ENCODE peak calls at places on chromosome X, in seven cellular contexts. O is H9, X is IMR-90, J is mesendoderm, U is H1, I is mesenchymal stem cell, K is trophoblast cell. C is an unnamed sample.
A peak's percentile ranks its signal among the peaks of the same experiment; 100 is the strongest.

GRCh38 chrX:40120838-40121580 is 23.3 kb upstream of the BCOR start:
- DNase-seq in O (no peak), U (no peak), J (no peak), I (no peak), X (no peak), K (no peak), C (no peak)

GRCh38 chrX:104141087-104141760 is 15.6 kb downstream of the SLC25A53 start:
- DNase-seq in U (no peak), X (no peak), K (no peak), I (no peak), J (no peak), O (no peak), C (no peak)

GRCh38 chrX:15530318-15530717 is 29.7 kb downstream of the BMX start:
- DNase-seq in K (no peak), I (no peak), X (no peak), O (no peak), U (no peak), J (peak; percentile 15), C (no peak)

GRCh38 chrX:47232197-47232802 is 509 bp upstream of the USP11 start:
- DNase-seq in O (no peak), K (peak; percentile 53), U (no peak), X (no peak), I (no peak), J (no peak), C (no peak)

GRCh38 chrX:119040432-119040831 is 32.4 kb upstream of the CT47C1 start:
- DNase-seq in I (no peak), O (no peak), U (no peak), X (no peak), J (peak; percentile 31), K (no peak), C (no peak)

GRCh38 chrX:136639506-136640176 is 8.3 kb upstream of the CD40LG start:
- DNase-seq in J (no peak), I (no peak), K (no peak), O (no peak), U (no peak), X (no peak), C (no peak)

GRCh38 chrX:56800801-56801200 is 71.8 kb downstream of the NBDY start:
- DNase-seq in U (no peak), J (peak; percentile 89), X (no peak), I (no peak), K (no peak), O (peak; percentile 53), C (no peak)

GRCh38 chrX:2647627-2648026 is 43.5 kb upstream of the CD99 start:
- DNase-seq in J (no peak), O (no peak), K (no peak), I (no peak), U (no peak), X (no peak), C (no peak)

GRCh38 chrX:13177921-13178320 is 133.5 kb upstream of the FAM9C start:
- DNase-seq in K (no peak), U (no peak), X (no peak), O (no peak), J (no peak), I (no peak), C (no peak)

GRCh38 chrX:79336869-79337815 is 30.0 kb downstream of the ITM2A start:
- DNase-seq in U (no peak), I (no peak), J (peak; percentile 0), K (no peak), O (no peak), X (no peak), C (no peak)

GRCh38 chrX:21056636-21057035 is 317.6 kb upstream of the CNKSR2 start:
- DNase-seq in I (no peak), U (no peak), J (no peak), K (no peak), O (no peak), X (no peak), C (no peak)

GRCh38 chrX:78514852-78515251 is 144.3 kb downstream of the RTL3 start:
- DNase-seq in O (peak; percentile 76), K (no peak), J (peak; percentile 79), I (no peak), U (peak; percentile 52), X (no peak), C (peak; percentile 59)

GRCh38 chrX:44088755-44089154 is 115.6 kb upstream of the NDP start:
- DNase-seq in X (no peak), J (no peak), I (no peak), K (no peak), U (no peak), O (no peak), C (no peak)

GRCh38 chrX:134658002-134658401 is 269 bp downstream of the PLAC1 start:
- DNase-seq in O (no peak), K (peak; percentile 23), U (no peak), X (peak; percentile 13), J (no peak), I (no peak), C (no peak)

GRCh38 chrX:136608295-136608933 is 39.5 kb upstream of the CD40LG start:
- DNase-seq in I (no peak), U (peak; percentile 42), K (no peak), X (no peak), O (peak; percentile 30), J (peak; percentile 7), C (no peak)

GRCh38 chrX:106177982-106178321 is 9.8 kb downstream of the PWWP3B start:
- DNase-seq in K (no peak), J (no peak), I (no peak), O (no peak), X (no peak), U (no peak), C (no peak)

GRCh38 chrX:23953908-23954269 is 46.1 kb downstream of the CXorf58 start:
- DNase-seq in K (no peak), X (no peak), I (no peak), O (no peak), U (no peak), J (no peak), C (no peak)

GRCh38 chrX:15854712-15855561 is at the start of gene AP1S2:
- DNase-seq in O (peak; percentile 98), X (peak; percentile 92), U (peak; percentile 85), K (peak; percentile 88), J (peak; percentile 97), I (peak; percentile 92), C (peak; percentile 86)

DNA sequence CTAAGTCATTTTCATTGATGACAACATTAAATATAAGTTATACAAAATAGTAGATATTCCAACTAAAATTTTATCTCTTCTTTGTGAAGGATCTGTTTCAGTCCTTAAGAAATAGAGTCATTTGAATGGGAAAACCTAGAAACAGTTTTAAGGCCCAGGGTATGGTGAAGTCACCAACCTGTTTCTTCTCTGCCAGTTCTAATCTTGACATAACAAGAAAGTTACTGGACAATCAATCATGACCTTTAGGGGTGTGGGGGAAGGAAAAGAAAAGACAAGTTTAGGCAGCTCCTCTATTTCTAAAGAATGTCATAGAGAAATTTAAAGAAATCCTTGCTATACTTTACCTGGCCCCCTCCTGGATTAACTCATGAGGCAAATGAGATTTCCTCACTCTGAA is 426.0 kb downstream of the RPA4 start:
- DNase-seq in O (no peak), J (no peak), K (no peak), U (no peak), X (no peak), I (no peak), C (no peak)
- H3K4ac ChIP-seq in O (no peak overlapping the region), J (no peak overlapping the region), K (no peak overlapping the region), U (no peak overlapping the region), X (no peak overlapping the region), I (no peak overlapping the region), C (no peak overlapping the region)

GRCh38 chrX:66579219-66579618 is 59.7 kb downstream of the EDA2R start:
- DNase-seq in J (no peak), I (no peak), U (no peak), K (no peak), X (no peak), O (no peak), C (no peak)
- H2BK5ac ChIP-seq in J (no peak overlapping the region), I (no peak overlapping the region), U (no peak overlapping the region), K (no peak overlapping the region), X (no peak overlapping the region), O (no peak overlapping the region), C (no peak overlapping the region)

DNA sequence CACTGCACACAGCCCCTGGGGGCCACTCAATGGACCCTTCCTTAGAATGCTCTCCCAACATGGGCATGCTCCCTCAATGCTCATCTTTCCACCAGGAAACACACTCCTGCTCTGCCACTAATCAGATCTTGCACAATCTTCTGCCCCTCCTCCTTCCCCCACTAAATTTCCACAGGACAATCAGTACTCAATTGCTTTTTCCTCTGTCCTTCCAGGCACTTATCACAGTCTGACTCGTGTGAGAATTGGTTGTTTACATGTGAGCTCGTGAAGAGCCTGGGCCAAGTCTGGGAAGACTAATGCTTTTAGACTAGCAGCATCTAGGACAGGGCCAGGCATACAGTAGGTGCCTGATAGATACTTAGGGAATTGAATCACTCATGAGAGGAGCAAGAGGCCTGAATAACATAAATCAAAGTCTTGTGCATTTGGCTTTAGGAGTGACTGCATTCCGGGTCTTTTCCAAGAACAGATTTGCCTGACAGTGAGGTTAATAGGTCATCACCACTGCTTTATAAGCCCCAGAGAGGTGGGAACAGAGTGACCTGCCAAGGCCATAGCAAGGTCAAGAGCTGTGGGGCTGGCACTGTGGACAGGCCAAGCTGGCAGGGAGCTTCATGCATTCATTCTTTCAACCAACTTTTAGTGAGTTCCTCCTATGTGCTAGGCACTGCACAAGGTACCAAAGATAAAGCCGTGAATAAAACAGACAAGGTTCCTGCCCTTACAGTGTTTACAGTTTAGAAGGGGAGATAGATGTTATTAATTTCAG is 55.0 kb downstream of the PRPS1 start:
- DNase-seq in U (no peak), X (no peak), O (no peak), K (no peak), J (no peak), I (peak; percentile 90), C (no peak)
- H3K4ac ChIP-seq in U (no peak overlapping the region), X (no peak overlapping the region), O (no peak overlapping the region), K (no peak overlapping the region), J (no peak overlapping the region), I (no peak overlapping the region), C (no peak overlapping the region)

GRCh38 chrX:68826113-68826980 is 2.5 kb upstream of the EFNB1 start:
- DNase-seq in X (no peak), I (no peak), J (no peak), U (no peak), O (peak; percentile 15), K (no peak), C (no peak)
- H2BK5ac ChIP-seq in X (no peak overlapping the region), I (no peak overlapping the region), J (no peak overlapping the region), U (no peak overlapping the region), O (no peak overlapping the region), K (no peak overlapping the region), C (no peak overlapping the region)

DNA sequence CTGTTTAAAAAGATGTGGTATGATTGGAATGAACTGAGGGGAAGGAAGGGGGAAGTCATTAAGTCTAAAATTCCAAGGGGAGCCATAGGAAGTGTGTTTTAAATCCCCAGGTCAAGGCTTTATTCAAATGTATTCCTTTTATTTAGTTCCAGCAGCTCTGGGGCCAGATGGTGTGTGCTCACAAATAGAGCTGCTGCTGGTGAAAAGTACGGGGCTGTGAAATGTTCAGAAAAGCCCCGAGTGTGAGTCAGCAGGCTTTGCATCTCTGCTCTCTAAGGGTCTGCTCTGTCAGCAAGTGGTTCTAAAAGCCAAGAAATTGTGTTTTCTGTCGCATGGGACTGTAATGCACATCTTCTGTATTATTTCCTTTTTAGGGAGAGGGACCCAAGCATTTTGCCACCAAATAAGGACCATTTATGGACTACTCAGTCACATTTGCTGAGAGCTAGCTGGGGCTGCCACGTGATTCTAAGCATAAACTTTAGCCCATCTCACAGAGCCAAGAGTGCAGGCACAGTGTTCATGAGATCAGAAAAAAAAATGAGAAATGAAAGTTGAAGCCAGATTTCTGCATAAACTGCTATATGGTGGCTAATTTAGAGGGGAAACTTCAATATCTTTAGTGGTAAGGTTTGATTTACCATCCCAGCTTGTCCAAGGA is 82.9 kb upstream of the NHS start:
- DNase-seq in I (no peak), K (no peak), J (no peak), X (no peak), O (no peak), U (no peak), C (peak; percentile 0)
- H3K4ac ChIP-seq in I (no peak overlapping the region), K (no peak overlapping the region), J (no peak overlapping the region), X (no peak overlapping the region), O (no peak overlapping the region), U (no peak overlapping the region), C (no peak overlapping the region)

C was measured in neuronal stem cell.